ENCODE peak calls at places on chromosomes 5 and 9, in ten cellular contexts. L is CD4-positive, CD25-positive, alpha-beta regulatory T cell; A is brain microvascular endothelial cell; B is breast epithelium; T is foreskin fibroblast; M is left ventricle myocardium inferior; D is astrocyte of the cerebellum; E is adipocyte; U is skeletal muscle cell; X is tibial nerve. W is an unnamed sample.

GRCh38 chr5:37696190-37697021 is 143.4 kb downstream of the GDNF start:
- DNase-seq in L (no peak), A (peak; percentile 9), B (no peak), T (peak; percentile 49), M (no peak), D (peak; percentile 55), E (peak; percentile 56), U (peak; percentile 30), X (no peak), W (no peak)

GRCh38 chr5:139710370-139711066 is 62.4 kb downstream of the CXXC5 start:
- DNase-seq in L (peak; percentile 47), A (peak; percentile 63), B (peak; percentile 54), T (no peak), M (peak; percentile 43), D (no peak), E (peak; percentile 73), U (no peak), X (no peak), W (no peak)

GRCh38 chr5:62791059-62791458 is 212.4 kb downstream of the LRRC70 start:
- DNase-seq in L (no peak), A (peak; percentile 38), B (no peak), T (no peak), M (no peak), D (no peak), E (no peak), U (no peak), X (no peak), W (no peak)

GRCh38 chr5:124599048-124599973 is 147.1 kb downstream of the ZNF608 start:
- DNase-seq in L (no peak), A (peak; percentile 46), B (peak; percentile 59), T (peak; percentile 33), M (no peak), D (peak; percentile 71), E (peak; percentile 34), U (peak; percentile 64), X (no peak), W (no peak)

GRCh38 chr9:133972041-133972970 is 19.8 kb downstream of the VAV2 start:
- DNase-seq in L (no peak), A (no peak), B (no peak), T (no peak), M (no peak), D (no peak), E (no peak), U (no peak), X (no peak), W (no peak)

GRCh38 chr9:71854811-71855210 is 56.2 kb downstream of the ABHD17B start:
- DNase-seq in L (no peak), A (no peak), B (no peak), T (no peak), M (no peak), D (no peak), E (no peak), U (no peak), X (no peak), W (no peak)

GRCh38 chr9:8188720-8189407 is 389.3 kb upstream of the DMAC1 start:
- DNase-seq in L (no peak), A (no peak), B (no peak), T (peak; percentile 47), M (no peak), D (no peak), E (no peak), U (peak; percentile 25), X (no peak), W (no peak)

GRCh38 chr5:58455966-58456365 is 3.9 kb downstream of the PLK2 start:
- DNase-seq in L (no peak), A (no peak), B (no peak), T (no peak), M (no peak), D (no peak), E (no peak), U (no peak), X (no peak), W (no peak)

GRCh38 chr5:8057764-8058163 is 188.8 kb downstream of the MTRR start:
- DNase-seq in L (no peak), A (no peak), B (no peak), T (no peak), M (no peak), D (peak; percentile 37), E (no peak), U (peak; percentile 27), X (no peak), W (no peak)

GRCh38 chr5:137700282-137700680 is 35.6 kb downstream of the KLHL3 start:
- DNase-seq in L (no peak), A (no peak), B (no peak), T (no peak), M (no peak), D (no peak), E (peak; percentile 19), U (no peak), X (no peak), W (no peak)

DNA sequence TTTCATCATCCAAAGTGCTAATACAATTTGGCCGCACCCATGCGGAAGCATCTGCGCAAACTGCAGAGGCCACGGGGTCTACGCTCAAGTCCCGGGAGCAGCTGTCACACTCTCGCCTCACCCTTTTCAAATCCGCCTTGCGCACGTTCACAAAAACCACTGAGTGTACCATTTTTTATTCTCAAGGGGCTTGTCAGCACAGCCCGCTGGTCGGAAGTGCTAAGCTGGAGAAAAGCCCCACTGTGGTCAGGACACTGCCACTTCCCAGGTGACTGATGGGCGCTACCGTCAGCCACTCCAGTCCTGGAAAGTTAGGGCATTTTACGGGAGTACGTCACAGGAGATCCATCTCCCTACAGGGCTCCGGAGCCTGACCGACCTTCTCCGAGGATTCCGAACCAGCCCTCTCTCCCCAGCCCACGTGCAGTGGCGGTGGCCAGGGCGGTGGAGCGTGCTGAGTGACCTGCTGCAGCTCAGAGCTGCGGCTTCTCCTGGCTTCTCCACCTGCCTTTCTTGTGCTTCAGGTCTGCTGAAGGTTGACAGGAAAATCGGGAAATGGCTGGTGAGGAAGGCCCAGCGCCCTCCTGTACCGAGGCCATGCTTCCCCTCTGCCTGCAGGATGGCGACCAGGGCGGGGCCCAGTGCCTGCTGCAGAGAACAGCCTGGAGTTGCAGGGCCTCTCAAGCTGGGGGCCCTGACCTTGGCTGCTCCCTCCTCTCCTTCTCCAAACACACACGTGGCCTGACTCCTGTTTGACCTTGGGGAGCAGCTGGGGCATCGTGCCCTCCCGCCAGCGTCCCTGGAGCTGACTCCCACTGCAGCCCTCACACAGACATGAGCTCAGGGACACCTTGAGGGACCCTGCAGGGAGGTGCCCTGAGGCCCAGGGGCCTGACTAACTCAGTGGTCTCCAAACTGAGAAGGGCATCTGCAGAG is 14.3 kb downstream of the RASGEF1C start:
- DNase-seq in L (no peak), A (no peak), B (no peak), T (no peak), M (no peak), D (no peak), E (no peak), U (no peak), X (no peak), W (no peak)
- H3K4me3 ChIP-seq in L (no peak overlapping the region), A (no peak overlapping the region), B (no peak overlapping the region), T (no peak overlapping the region), M (no peak overlapping the region), D (no peak overlapping the region), E (no peak overlapping the region), U (no peak overlapping the region), X (no peak overlapping the region), W (no peak overlapping the region)

GRCh38 chr9:126661521-126662251 is 48.0 kb downstream of the LMX1B start:
- DNase-seq in L (no peak), A (no peak), B (peak; percentile 36), T (no peak), M (no peak), D (no peak), E (no peak), U (no peak), X (no peak), W (no peak)

GRCh38 chr9:126658201-126658600 is 44.5 kb downstream of the LMX1B start:
- DNase-seq in L (no peak), A (no peak), B (no peak), T (no peak), M (no peak), D (no peak), E (no peak), U (no peak), X (no peak), W (no peak)

GRCh38 chr9:126658964-126659555 is 45.3 kb downstream of the LMX1B start:
- DNase-seq in L (no peak), A (no peak), B (no peak), T (no peak), M (no peak), D (no peak), E (no peak), U (no peak), X (no peak), W (no peak)

GRCh38 chr9:126663661-126664072 is 49.9 kb downstream of the LMX1B start:
- DNase-seq in L (no peak), A (no peak), B (no peak), T (no peak), M (peak; percentile 41), D (no peak), E (no peak), U (no peak), X (no peak), W (no peak)

DNA sequence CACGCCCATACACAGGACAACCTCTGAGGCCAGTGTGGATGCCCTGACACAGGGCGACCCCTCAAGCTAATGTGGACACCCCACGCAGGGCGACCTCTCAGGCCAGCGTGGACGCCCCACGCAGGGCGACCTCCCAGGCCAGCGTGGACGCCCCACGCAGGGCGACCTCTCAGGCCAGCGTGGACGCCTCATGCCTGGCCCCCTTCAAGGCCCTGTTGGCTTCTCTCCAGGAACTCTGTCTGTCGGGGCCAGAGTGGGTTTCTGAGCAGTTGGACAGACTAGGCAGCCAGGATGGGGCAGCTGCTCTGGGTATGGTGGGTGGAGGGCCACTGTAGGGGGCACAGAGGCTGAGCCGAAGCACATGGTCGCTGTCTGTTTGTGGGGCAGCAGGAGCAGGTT is 47.4 kb downstream of the LMX1B start:
- DNase-seq in L (no peak), A (no peak), B (no peak), T (no peak), M (no peak), D (no peak), E (no peak), U (no peak), X (no peak), W (no peak)
- H3K4me3 ChIP-seq in L (no peak overlapping the region), A (no peak overlapping the region), B (no peak overlapping the region), T (no peak overlapping the region), M (no peak overlapping the region), D (no peak overlapping the region), E (no peak overlapping the region), U (no peak overlapping the region), X (no peak overlapping the region), W (no peak overlapping the region)

GRCh38 chr5:142492781-142493281 is 168.0 kb upstream of the SPRY4 start:
- DNase-seq in L (no peak), A (no peak), B (no peak), T (peak; percentile 21), M (no peak), D (no peak), E (peak; percentile 85), U (no peak), X (no peak), W (no peak)
- H3K4me3 ChIP-seq in L (no peak overlapping the region), A (no peak overlapping the region), B (no peak overlapping the region), T (no peak overlapping the region), M (no peak overlapping the region), D (no peak overlapping the region), E (peak overlapping the region; percentile 63), U (no peak overlapping the region), X (no peak overlapping the region), W (no peak overlapping the region)

DNA sequence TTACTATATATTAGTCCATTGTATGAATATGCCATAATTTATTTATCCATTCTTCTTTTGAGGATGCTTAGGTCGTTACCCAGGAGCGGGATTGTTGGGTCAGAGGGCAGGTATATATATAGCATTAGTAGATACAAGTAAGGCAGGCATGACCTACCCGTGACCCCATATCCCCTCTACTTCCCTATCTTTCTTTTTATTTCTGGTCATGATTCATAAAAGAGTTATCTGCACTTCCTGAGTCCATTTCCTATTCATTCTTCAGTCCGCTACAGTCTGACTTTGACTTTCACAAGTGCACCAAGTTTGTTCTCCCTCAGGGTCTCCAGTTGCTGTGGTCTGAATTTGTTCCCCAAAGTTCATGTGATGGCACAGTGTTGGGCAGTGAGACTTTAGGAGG is 6.9 kb downstream of the RHOBTB3 start:
- DNase-seq in L (no peak), A (peak; percentile 31), B (no peak), T (no peak), M (no peak), D (no peak), E (no peak), U (no peak), X (no peak), W (no peak)
- H3K4me3 ChIP-seq in L (no peak overlapping the region), A (no peak overlapping the region), B (no peak overlapping the region), T (no peak overlapping the region), M (no peak overlapping the region), D (no peak overlapping the region), E (no peak overlapping the region), U (no peak overlapping the region), X (no peak overlapping the region), W (no peak overlapping the region)